ENCODE peak calls at places on chromosomes 6 and 20, in five cellular contexts. One of them, this sample, is unnamed.

GRCh38 chr20:10478205-10478604 is 43.1 kb downstream of the SLX4IP start:
- DNase-seq in HCT116: no peak
- DNase-seq in K562: no peak
- DNase-seq in IMR-90: no peak
- DNase-seq in Karpas-422: no peak
- DNase-seq in this sample: no peak

GRCh38 chr6:168440520-168441433 is at the start of gene SMOC2:
- DNase-seq in K562: no peak
- DNase-seq in IMR-90: no peak
- DNase-seq in Karpas-422: peak; percentile 2
- DNase-seq in HCT116: no peak
- DNase-seq in this sample: no peak

GRCh38 chr20:13170771-13171170 is 50.3 kb upstream of the ISM1 start:
- DNase-seq in HCT116: no peak
- DNase-seq in IMR-90: no peak
- DNase-seq in Karpas-422: no peak
- DNase-seq in K562: no peak
- DNase-seq in this sample: no peak

GRCh38 chr6:1162367-1163275 is 149.3 kb upstream of the FOXQ1 start:
- DNase-seq in HCT116: no peak
- DNase-seq in Karpas-422: no peak
- DNase-seq in IMR-90: peak; percentile 4
- DNase-seq in K562: no peak
- DNase-seq in this sample: peak; percentile 16

GRCh38 chr20:57390604-57391438 is at the start of gene RBM38:
- DNase-seq in K562: peak; percentile 96
- DNase-seq in IMR-90: peak; percentile 49
- DNase-seq in HCT116: peak; percentile 19
- DNase-seq in Karpas-422: peak; percentile 99
- DNase-seq in this sample: peak; percentile 85

GRCh38 chr6:153511896-153512496 is 380.9 kb upstream of the RGS17 start:
- DNase-seq in K562: peak; percentile 19
- DNase-seq in IMR-90: peak; percentile 3
- DNase-seq in HCT116: peak; percentile 8
- DNase-seq in Karpas-422: peak; percentile 86
- DNase-seq in this sample: peak; percentile 73

GRCh38 chr20:58048096-58048702 is 180.3 kb downstream of the ANKRD60 start:
- DNase-seq in K562: peak; percentile 17
- DNase-seq in IMR-90: peak; percentile 2
- DNase-seq in Karpas-422: peak; percentile 47
- DNase-seq in HCT116: no peak
- DNase-seq in this sample: peak; percentile 70

GRCh38 chr6:81938014-81938761 is 185.7 kb upstream of the TENT5A start:
- DNase-seq in K562: peak; percentile 66
- DNase-seq in IMR-90: peak; percentile 96
- DNase-seq in Karpas-422: no peak
- DNase-seq in HCT116: peak; percentile 96
- DNase-seq in this sample: peak; percentile 75

GRCh38 chr6:15595461-15596173 is 67.2 kb downstream of the DTNBP1 start:
- DNase-seq in Karpas-422: no peak
- DNase-seq in HCT116: no peak
- DNase-seq in IMR-90: peak; percentile 41
- DNase-seq in K562: no peak
- DNase-seq in this sample: peak; percentile 64

GRCh38 chr6:35053701-35054100 is 87.4 kb downstream of the TCP11 start:
- DNase-seq in K562: no peak
- DNase-seq in HCT116: no peak
- DNase-seq in IMR-90: no peak
- DNase-seq in Karpas-422: no peak
- DNase-seq in this sample: no peak

GRCh38 chr6:108838101-108838717 is 10.0 kb upstream of the ARMC2 start:
- DNase-seq in Karpas-422: no peak
- DNase-seq in K562: no peak
- DNase-seq in HCT116: no peak
- DNase-seq in IMR-90: peak; percentile 6
- DNase-seq in this sample: no peak

GRCh38 chr6:5053038-5053437 is 32.1 kb upstream of the PPP1R3G start:
- DNase-seq in IMR-90: peak; percentile 71
- DNase-seq in Karpas-422: no peak
- DNase-seq in K562: no peak
- DNase-seq in HCT116: no peak
- DNase-seq in this sample: no peak

GRCh38 chr6:91166271-91166670 is 579.4 kb upstream of the MAP3K7 start:
- DNase-seq in Karpas-422: no peak
- DNase-seq in HCT116: no peak
- DNase-seq in K562: no peak
- DNase-seq in IMR-90: no peak
- DNase-seq in this sample: no peak

GRCh38 chr20:51678041-51678697 is 90.0 kb downstream of the ATP9A start:
- DNase-seq in K562: no peak
- DNase-seq in IMR-90: no peak
- DNase-seq in Karpas-422: no peak
- DNase-seq in HCT116: no peak
- DNase-seq in this sample: no peak

GRCh38 chr6:46044876-46045617 is 29.4 kb upstream of the CLIC5 start:
- DNase-seq in Karpas-422: no peak
- DNase-seq in HCT116: peak; percentile 73
- DNase-seq in K562: no peak
- DNase-seq in IMR-90: peak; percentile 74
- DNase-seq in this sample: peak; percentile 67

GRCh38 chr20:44653536-44653935 is 2.0 kb upstream of the ADA start:
- DNase-seq in IMR-90: no peak
- DNase-seq in K562: no peak
- DNase-seq in HCT116: no peak
- DNase-seq in Karpas-422: peak; percentile 29
- DNase-seq in this sample: no peak

GRCh38 chr6:43740961-43741764 is 28.8 kb upstream of the VEGFA start:
- DNase-seq in HCT116: no peak
- DNase-seq in Karpas-422: no peak
- DNase-seq in IMR-90: no peak
- DNase-seq in K562: no peak
- DNase-seq in this sample: peak; percentile 23

GRCh38 chr6:149079911-149080501 is 237.5 kb upstream of the TAB2 start:
- DNase-seq in K562: no peak
- DNase-seq in HCT116: no peak
- DNase-seq in Karpas-422: no peak
- DNase-seq in IMR-90: peak; percentile 73
- DNase-seq in this sample: peak; percentile 78

GRCh38 chr20:668638-669037 is 7.0 kb downstream of the SCRT2 start:
- DNase-seq in HCT116: no peak
- DNase-seq in IMR-90: no peak
- DNase-seq in K562: no peak
- DNase-seq in Karpas-422: no peak
- DNase-seq in this sample: no peak
- H3K27me3 ChIP-seq in HCT116: peaks cover 7% of the 10 kb centered on the region
- H3K27me3 ChIP-seq in IMR-90: peaks cover 85% of the 10 kb centered on the region
- H3K27me3 ChIP-seq in K562: no peaks in the 10 kb centered on the region
- H3K27me3 ChIP-seq in Karpas-422: no peaks in the 10 kb centered on the region
- H3K27me3 ChIP-seq in this sample: peaks cover 72% of the 10 kb centered on the region

DNA sequence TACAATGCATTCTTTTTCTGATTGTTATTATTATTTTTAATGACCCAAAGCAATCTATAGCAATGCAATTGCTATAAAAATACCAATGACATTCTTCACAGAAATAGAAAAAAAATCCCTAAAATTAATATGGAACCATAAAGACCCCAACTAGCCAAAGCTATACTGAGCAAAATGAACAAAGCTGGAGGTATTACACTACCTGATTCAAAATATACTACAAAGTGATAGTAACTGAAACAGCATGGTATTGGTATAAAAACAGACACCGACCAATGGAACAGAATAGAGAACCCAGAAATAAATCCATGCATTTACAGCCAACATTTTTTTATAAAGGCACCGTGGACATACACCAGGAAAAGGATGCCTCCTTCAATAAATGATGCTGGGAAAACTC is 60.5 kb upstream of the EEF1A1 start:
- DNase-seq in K562: no peak
- DNase-seq in HCT116: no peak
- DNase-seq in IMR-90: no peak
- DNase-seq in Karpas-422: no peak
- DNase-seq in this sample: no peak
- H3K9ac ChIP-seq in K562: no peak overlapping the region
- H3K9ac ChIP-seq in HCT116: peak overlapping the region; percentile 81
- H3K9ac ChIP-seq in IMR-90: peak overlapping the region; percentile 84
- H3K9ac ChIP-seq in Karpas-422: no peak overlapping the region
- H3K9ac ChIP-seq in this sample: peak overlapping the region; percentile 88

GRCh38 chr6:40586369-40586768 is 795 bp downstream of the LRFN2 start:
- DNase-seq in HCT116: no peak
- DNase-seq in IMR-90: no peak
- DNase-seq in K562: no peak
- DNase-seq in Karpas-422: no peak
- DNase-seq in this sample: no peak

GRCh38 chr6:40587240-40588069 is at the start of gene LRFN2:
- DNase-seq in Karpas-422: peak; percentile 83
- DNase-seq in K562: peak; percentile 42
- DNase-seq in IMR-90: peak; percentile 53
- DNase-seq in HCT116: peak; percentile 38
- DNase-seq in this sample: peak; percentile 86

GRCh38 chr6:40588480-40588879 is 1.3 kb upstream of the LRFN2 start:
- DNase-seq in K562: no peak
- DNase-seq in IMR-90: no peak
- DNase-seq in Karpas-422: no peak
- DNase-seq in HCT116: no peak
- DNase-seq in this sample: no peak

GRCh38 chr6:40586800-40587201 is 363 bp downstream of the LRFN2 start:
- DNase-seq in HCT116: no peak
- DNase-seq in IMR-90: no peak
- DNase-seq in Karpas-422: no peak
- DNase-seq in K562: no peak
- DNase-seq in this sample: peak; percentile 42

GRCh38 chr6:40588070-40588384 is 863 bp upstream of the LRFN2 start:
- DNase-seq in K562: no peak
- DNase-seq in IMR-90: no peak
- DNase-seq in Karpas-422: no peak
- DNase-seq in HCT116: no peak
- DNase-seq in this sample: no peak
- H3K4me3 ChIP-seq in K562: no peak overlapping the region
- H3K4me3 ChIP-seq in IMR-90: no peak overlapping the region
- H3K4me3 ChIP-seq in Karpas-422: peak overlapping the region; percentile 38
- H3K4me3 ChIP-seq in HCT116: no peak overlapping the region
- H3K4me3 ChIP-seq in this sample: no peak overlapping the region

DNA sequence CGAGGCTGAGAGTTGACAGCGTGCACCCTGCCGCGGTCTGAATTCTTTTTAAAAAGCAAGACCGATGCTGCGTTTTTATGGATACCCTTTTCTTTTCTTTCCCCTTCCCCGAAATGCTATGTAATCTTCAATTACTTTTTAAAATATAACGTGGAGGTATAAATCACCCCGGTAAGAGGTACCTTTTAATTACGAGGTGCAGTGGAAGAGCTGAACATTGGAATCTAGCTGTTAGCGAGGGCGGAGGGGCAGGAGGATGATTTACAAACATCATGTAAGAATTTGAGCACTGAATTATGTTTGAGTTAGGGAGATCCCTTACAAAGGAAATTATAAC is 1.2 kb downstream of the EYA2 start:
- DNase-seq in Karpas-422: no peak
- DNase-seq in IMR-90: no peak
- DNase-seq in K562: no peak
- DNase-seq in HCT116: no peak
- DNase-seq in this sample: no peak
- H3K27me3 ChIP-seq in Karpas-422: no peaks in the 10 kb centered on the region
- H3K27me3 ChIP-seq in IMR-90: no peaks in the 10 kb centered on the region
- H3K27me3 ChIP-seq in K562: peaks cover 43% of the 10 kb centered on the region
- H3K27me3 ChIP-seq in HCT116: peaks cover 18% of the 10 kb centered on the region
- H3K27me3 ChIP-seq in this sample: peaks cover 30% of the 10 kb centered on the region

GRCh38 chr6:144331610-144332009 is 46.5 kb downstream of the UTRN start:
- DNase-seq in IMR-90: peak; percentile 93
- DNase-seq in HCT116: no peak
- DNase-seq in K562: no peak
- DNase-seq in Karpas-422: no peak
- DNase-seq in this sample: no peak

GRCh38 chr6:144335315-144335861 is 50.3 kb downstream of the UTRN start:
- DNase-seq in Karpas-422: no peak
- DNase-seq in HCT116: no peak
- DNase-seq in IMR-90: no peak
- DNase-seq in K562: no peak
- DNase-seq in this sample: no peak

GRCh38 chr6:144335914-144336313 is 50.8 kb downstream of the UTRN start:
- DNase-seq in Karpas-422: peak; percentile 66
- DNase-seq in K562: no peak
- DNase-seq in HCT116: peak; percentile 16
- DNase-seq in IMR-90: no peak
- DNase-seq in this sample: no peak

GRCh38 chr6:144332177-144332576 is 47.0 kb downstream of the UTRN start:
- DNase-seq in HCT116: no peak
- DNase-seq in K562: no peak
- DNase-seq in Karpas-422: no peak
- DNase-seq in IMR-90: no peak
- DNase-seq in this sample: no peak

GRCh38 chr6:144334150-144334708 is 49.1 kb downstream of the UTRN start:
- DNase-seq in Karpas-422: peak; percentile 71
- DNase-seq in IMR-90: no peak
- DNase-seq in HCT116: no peak
- DNase-seq in K562: no peak
- DNase-seq in this sample: no peak
- H3K9ac ChIP-seq in Karpas-422: peak overlapping the region; percentile 4
- H3K9ac ChIP-seq in IMR-90: no peak overlapping the region
- H3K9ac ChIP-seq in HCT116: no peak overlapping the region
- H3K9ac ChIP-seq in K562: no peak overlapping the region
- H3K9ac ChIP-seq in this sample: no peak overlapping the region

GRCh38 chr20:24662756-24663399 is 193.4 kb downstream of the SYNDIG1 start:
- DNase-seq in IMR-90: peak; percentile 48
- DNase-seq in K562: no peak
- DNase-seq in Karpas-422: no peak
- DNase-seq in HCT116: no peak
- DNase-seq in this sample: peak; percentile 45
- H3K4me3 ChIP-seq in IMR-90: no peak overlapping the region
- H3K4me3 ChIP-seq in K562: no peak overlapping the region
- H3K4me3 ChIP-seq in Karpas-422: no peak overlapping the region
- H3K4me3 ChIP-seq in HCT116: no peak overlapping the region
- H3K4me3 ChIP-seq in this sample: no peak overlapping the region